ENCODE peak calls at places on chromosomes 1 and 21, in eight cellular contexts. M is lower leg skin; E is heart left ventricle; U is GM06990; J is CD4-positive, alpha-beta T cell; K is PC-9; T is activated CD8-positive, alpha-beta T cell treated with anti-CD3 and anti-CD28 coated beads for 36 hours; C is MM.1S. A is an unnamed sample.

GRCh38 chr1:178723541-178723940 is 1.5 kb upstream of the RALGPS2 start:
- DNase-seq in M (no peak), E (no peak), U (no peak), J (no peak), K (no peak), T (no peak), C (no peak), A (no peak)

GRCh38 chr1:21254335-21254951 is 35.8 kb downstream of the ECE1 start:
- DNase-seq in M (no peak), E (peak), U (no peak), J (no peak), K (no peak), T (no peak), C (no peak), A (no peak)

GRCh38 chr1:45796946-45797345 is 6.5 kb upstream of the MAST2 start:
- DNase-seq in M (no peak), E (no peak), U (no peak), J (no peak), K (no peak), T (no peak), C (no peak), A (no peak)

GRCh38 chr1:174998569-174999215 is 1.1 kb upstream of the CACYBP start:
- DNase-seq in M (peak), E (peak), U (no peak), J (peak), K (peak), T (peak), C (peak), A (peak)

GRCh38 chr1:221308534-221309511 is 429.6 kb downstream of the HLX start:
- DNase-seq in M (no peak), E (no peak), U (no peak), J (no peak), K (no peak), T (no peak), C (no peak), A (no peak)

GRCh38 chr1:176789571-176790090 is 326.7 kb downstream of the PAPPA2 start:
- DNase-seq in M (no peak), E (no peak), U (no peak), J (no peak), K (no peak), T (no peak), C (no peak), A (no peak)

GRCh38 chr1:41399148-41399795 is 38.0 kb downstream of the FOXO6 start:
- DNase-seq in M (no peak), E (peak), U (no peak), J (no peak), K (no peak), T (no peak), C (no peak), A (no peak)

GRCh38 chr1:214843281-214843680 is 239.3 kb upstream of the KCNK2 start:
- DNase-seq in M (no peak), E (no peak), U (no peak), J (no peak), K (no peak), T (no peak), C (no peak), A (no peak)

GRCh38 chr1:25199876-25200620 is 32.3 kb downstream of the SYF2 start:
- DNase-seq in M (no peak), E (no peak), U (no peak), J (no peak), K (no peak), T (no peak), C (no peak), A (no peak)

GRCh38 chr1:182599339-182599738 is 4.8 kb downstream of the RGS16 start:
- DNase-seq in M (no peak), E (no peak), U (no peak), J (no peak), K (no peak), T (peak), C (no peak), A (no peak)

GRCh38 chr1:168287237-168287664 is 6.6 kb downstream of the TBX19 start:
- DNase-seq in M (no peak), E (no peak), U (no peak), J (no peak), K (no peak), T (no peak), C (peak), A (no peak)

GRCh38 chr1:168121314-168122029 is 15.3 kb downstream of the GPR161 start:
- DNase-seq in M (peak), E (peak), U (no peak), J (no peak), K (no peak), T (no peak), C (no peak), A (no peak)

GRCh38 chr1:165306543-165307434 is 49.7 kb downstream of the LMX1A start:
- DNase-seq in M (no peak), E (no peak), U (no peak), J (no peak), K (no peak), T (no peak), C (no peak), A (no peak)

GRCh38 chr1:84995484-84996334 is 1.2 kb downstream of the MCOLN2 start:
- DNase-seq in M (no peak), E (no peak), U (peak), J (no peak), K (no peak), T (peak), C (peak), A (peak)

GRCh38 chr1:221791846-221792245 is 50.0 kb upstream of the DUSP10 start:
- DNase-seq in M (no peak), E (no peak), U (no peak), J (no peak), K (no peak), T (no peak), C (no peak), A (no peak)

GRCh38 chr1:155198547-155198906 is 9.2 kb downstream of the THBS3 start:
- DNase-seq in M (no peak), E (no peak), U (no peak), J (no peak), K (no peak), T (no peak), C (no peak), A (no peak)

GRCh38 chr1:87129606-87130005 is 199.1 kb upstream of the LMO4 start:
- DNase-seq in M (peak), E (peak), U (no peak), J (no peak), K (no peak), T (no peak), C (no peak), A (no peak)

GRCh38 chr1:204530932-204531331 is 14.7 kb downstream of the MDM4 start:
- DNase-seq in M (no peak), E (no peak), U (peak), J (no peak), K (no peak), T (no peak), C (no peak), A (peak)

GRCh38 chr1:100730130-100730529 is 10.6 kb downstream of the VCAM1 start:
- DNase-seq in M (no peak), E (no peak), U (no peak), J (no peak), K (no peak), T (no peak), C (no peak), A (no peak)

GRCh38 chr1:217090073-217090911 is 367.1 kb upstream of the ESRRG start:
- DNase-seq in M (no peak), E (no peak), U (no peak), J (no peak), K (no peak), T (no peak), C (peak), A (no peak)

GRCh38 chr21:37166733-37167132 is 93.7 kb downstream of the TTC3 start:
- DNase-seq in M (no peak), E (no peak), U (no peak), J (no peak), K (no peak), T (no peak), C (peak), A (peak)

GRCh38 chr1:154206212-154206611 is at the start of gene CFAP141:
- DNase-seq in M (no peak), E (no peak), U (no peak), J (no peak), K (no peak), T (peak), C (no peak), A (no peak)

GRCh38 chr1:23478896-23479790 is 4.8 kb downstream of the ASAP3 start:
- DNase-seq in M (peak), E (peak), U (no peak), J (no peak), K (peak), T (no peak), C (no peak), A (no peak)

GRCh38 chr1:163730366-163730765 is 408.6 kb downstream of the NUF2 start:
- DNase-seq in M (no peak), E (peak), U (no peak), J (no peak), K (no peak), T (no peak), C (no peak), A (no peak)

GRCh38 chr1:151612506-151613274 is 840 bp downstream of the SNX27 start:
- DNase-seq in M (peak), E (peak), U (no peak), J (peak), K (peak), T (peak), C (no peak), A (peak)

GRCh38 chr1:26820784-26821269 is 5.7 kb upstream of the ZDHHC18 start:
- DNase-seq in M (no peak), E (no peak), U (peak), J (no peak), K (no peak), T (peak), C (peak), A (peak)
- TF ChIP-seq CTCF in M (no peak), E (no peak), U (peak), J (peak), K (no peak), T (peak), C (peak), A (peak)

GRCh38 chr1:186925881-186926676 is 97.3 kb downstream of the PLA2G4A start:
- DNase-seq in M (no peak), E (no peak), U (no peak), J (no peak), K (no peak), T (no peak), C (no peak), A (no peak)
- TF ChIP-seq CTCF in M (no peak), E (no peak), U (no peak), J (no peak), K (no peak), T (no peak), C (no peak), A (no peak)

DNA sequence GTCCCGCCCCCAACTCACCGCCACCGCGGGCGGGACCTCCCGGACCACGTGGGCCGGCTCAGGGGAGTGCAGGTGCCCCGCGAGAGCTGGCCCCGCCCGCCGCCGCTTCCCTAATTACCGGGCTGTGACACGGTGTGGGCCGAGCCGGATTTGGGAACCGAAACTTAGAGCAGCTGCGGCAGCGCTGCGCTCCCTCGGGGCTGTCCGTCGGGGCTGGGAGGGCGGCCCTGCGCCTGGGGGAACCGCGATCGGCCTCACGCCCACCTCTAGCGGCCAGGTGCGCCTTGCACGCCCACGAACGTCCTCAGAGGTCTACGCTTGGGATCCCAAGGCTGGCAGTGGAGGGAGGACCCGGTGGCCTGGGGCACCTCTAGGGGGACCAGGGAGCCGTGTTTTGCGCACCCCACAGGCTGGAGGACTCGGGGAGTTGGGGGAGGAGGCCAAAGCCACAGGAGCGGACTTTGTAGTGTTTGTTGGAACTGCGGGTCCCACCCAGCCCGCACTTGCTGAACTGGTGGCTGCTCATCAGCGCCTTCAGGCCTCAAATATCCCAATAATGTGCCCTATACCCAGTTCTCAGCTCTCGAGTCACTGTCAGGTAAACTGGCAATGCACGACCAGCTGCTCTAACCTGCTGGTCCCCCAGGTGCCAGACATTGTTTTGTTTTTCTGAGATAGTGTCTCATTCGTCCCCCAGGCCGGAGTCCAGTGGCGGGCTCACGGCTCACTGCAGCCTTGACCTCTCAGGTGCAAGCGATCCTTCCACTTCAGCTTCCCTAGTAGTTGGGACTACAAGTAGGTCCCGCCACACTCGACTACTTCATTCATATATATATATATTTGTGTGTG is 781 bp upstream of the NADK start:
- DNase-seq in M (peak), E (peak), U (peak), J (peak), K (peak), T (peak), C (peak), A (peak)
- TF ChIP-seq CTCF in M (no peak), E (no peak), U (peak), J (peak), K (peak), T (peak), C (peak), A (peak)

DNA sequence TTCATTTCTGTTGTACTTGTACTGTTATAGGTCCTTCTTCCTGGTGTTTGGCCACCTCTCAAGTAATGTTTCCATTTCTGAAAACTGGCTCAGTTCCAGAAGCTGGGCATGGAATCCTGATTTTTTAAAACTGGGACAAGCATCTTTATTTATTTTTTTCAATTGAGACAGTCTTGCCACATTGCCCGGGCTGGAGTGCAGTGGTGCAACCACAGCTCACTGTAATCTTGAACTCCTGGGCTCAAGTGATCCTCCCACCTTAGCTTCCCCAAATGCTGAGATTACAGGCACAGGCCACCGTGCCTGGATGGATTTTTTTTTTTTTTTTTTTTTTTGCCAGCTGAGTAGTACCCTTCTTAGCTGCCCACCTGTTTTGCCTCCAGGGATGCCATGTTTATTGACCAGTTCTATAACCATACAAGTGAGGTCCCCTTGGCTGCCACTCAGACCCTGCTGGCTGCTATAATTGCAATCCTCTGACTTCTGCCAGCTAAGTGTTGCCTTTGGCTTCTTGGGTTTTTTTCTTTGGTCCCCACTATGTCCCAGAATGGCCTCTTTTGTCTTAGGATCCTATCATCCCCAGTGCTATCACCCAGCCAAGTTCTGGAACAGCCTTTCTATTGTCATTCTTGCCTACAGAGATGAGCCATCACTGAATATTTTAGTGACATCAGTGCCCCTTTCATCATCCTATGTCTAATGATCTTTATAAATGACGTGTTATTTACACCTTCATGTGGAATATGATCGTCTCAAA is 3.9 kb upstream of the DIP2A start:
- DNase-seq in M (no peak), E (no peak), U (no peak), J (no peak), K (no peak), T (no peak), C (no peak), A (no peak)
- TF ChIP-seq CTCF in M (no peak), E (no peak), U (no peak), J (no peak), K (no peak), T (no peak), C (no peak), A (no peak)

GRCh38 chr1:8871539-8871935 is 6.9 kb downstream of the ENO1 start:
- DNase-seq in M (no peak), E (no peak), U (no peak), J (no peak), K (no peak), T (no peak), C (no peak), A (no peak)
- TF ChIP-seq CTCF in M (no peak), E (no peak), U (peak), J (peak), K (no peak), T (peak), C (peak), A (no peak)

DNA sequence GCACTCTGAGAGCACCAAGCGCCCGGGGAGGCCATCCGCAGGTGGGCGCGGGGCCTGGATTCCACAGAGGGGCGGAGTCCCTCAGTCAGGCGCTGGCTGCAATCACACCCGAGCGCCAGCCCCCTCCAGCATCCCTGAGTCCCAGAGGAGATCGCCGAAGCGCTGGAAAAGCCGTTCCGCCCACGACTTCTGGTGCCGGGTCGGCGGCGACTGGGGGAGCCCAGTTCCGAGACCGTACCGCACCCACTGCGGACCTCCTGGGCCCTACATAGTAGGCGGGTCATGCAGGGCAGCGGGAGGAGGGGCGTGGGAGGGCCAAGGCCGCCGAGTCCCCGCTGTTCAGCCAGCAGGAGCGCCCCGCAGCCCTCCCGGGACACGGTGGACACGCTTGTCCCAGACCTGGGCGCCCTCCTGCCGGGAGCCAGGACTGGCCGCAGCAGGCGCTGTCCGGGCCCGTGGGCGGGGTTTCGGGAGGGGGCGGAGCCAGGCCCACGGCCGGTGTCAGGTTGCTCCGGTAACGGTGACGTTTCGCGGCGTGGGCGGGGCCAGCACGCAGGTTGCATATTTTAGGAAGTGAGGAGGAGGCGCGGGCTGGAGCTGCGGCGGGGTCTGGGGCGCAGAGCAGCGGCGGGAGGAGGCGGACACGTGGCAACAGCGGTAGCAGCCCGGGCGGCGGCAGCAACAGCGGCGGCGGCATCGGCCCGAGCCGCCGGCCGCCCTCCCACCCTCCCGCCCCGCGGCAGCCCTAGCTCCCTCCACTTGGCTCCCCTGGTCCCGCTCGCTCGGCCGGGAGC is at the start of gene ATP1A1:
- DNase-seq in M (peak), E (peak), U (peak), J (peak), K (peak), T (peak), C (peak), A (peak)
- TF ChIP-seq CTCF in M (no peak), E (no peak), U (no peak), J (no peak), K (no peak), T (no peak), C (no peak), A (no peak)

GRCh38 chr1:200980873-200981272 is 42.6 kb downstream of the KIF21B start:
- DNase-seq in M (no peak), E (no peak), U (no peak), J (no peak), K (no peak), T (no peak), C (no peak), A (no peak)

GRCh38 chr1:200982071-200982945 is 41.2 kb downstream of the KIF21B start:
- DNase-seq in M (no peak), E (no peak), U (no peak), J (no peak), K (no peak), T (no peak), C (no peak), A (no peak)

GRCh38 chr1:200980452-200980772 is 43.1 kb downstream of the KIF21B start:
- DNase-seq in M (no peak), E (no peak), U (no peak), J (no peak), K (no peak), T (no peak), C (no peak), A (no peak)

GRCh38 chr1:200981278-200981677 is 42.2 kb downstream of the KIF21B start:
- DNase-seq in M (no peak), E (no peak), U (no peak), J (no peak), K (no peak), T (no peak), C (no peak), A (no peak)

GRCh38 chr1:200979574-200980451 is 43.7 kb downstream of the KIF21B start:
- DNase-seq in M (no peak), E (no peak), U (peak), J (peak), K (peak), T (peak), C (peak), A (peak)
- TF ChIP-seq CTCF in M (no peak), E (peak), U (peak), J (peak), K (peak), T (peak), C (peak), A (peak)

GRCh38 chr1:64163972-64164371 is 39.5 kb upstream of the UBE2U start:
- DNase-seq in M (no peak), E (no peak), U (no peak), J (no peak), K (no peak), T (no peak), C (no peak), A (no peak)
- TF ChIP-seq CTCF in M (no peak), E (peak), U (no peak), J (no peak), K (peak), T (no peak), C (peak), A (no peak)

GRCh38 chr1:181135462-181135781 is 46.9 kb downstream of the IER5 start:
- DNase-seq in M (no peak), E (no peak), U (peak), J (no peak), K (no peak), T (peak), C (peak), A (peak)
- TF ChIP-seq CTCF in M (no peak), E (peak), U (peak), J (no peak), K (peak), T (peak), C (peak), A (no peak)

A was measured in GM13976.